ENCODE peak calls at places on chromosome 14, in five cellular contexts. M is astrocyte of the spinal cord, K is ovary, J is neural crest cell, T is right lobe of liver. V is an unnamed sample.

GRCh38 chr14:101603096-101603495 is 41.8 kb downstream of the DIO3 start:
- DNase-seq in M (no peak), K (peak), J (no peak), T (no peak), V (peak)

GRCh38 chr14:49550284-49551184 is 35.6 kb downstream of the RPS29 start:
- DNase-seq in M (peak), K (no peak), J (no peak), T (no peak), V (no peak)

GRCh38 chr14:31197671-31198070 is 9.9 kb downstream of the HECTD1 start:
- DNase-seq in M (no peak), K (no peak), J (no peak), T (no peak), V (no peak)

GRCh38 chr14:98144964-98145363 is 1127.0 kb downstream of the BCL11B start:
- DNase-seq in M (peak), K (no peak), J (no peak), T (no peak), V (no peak)

GRCh38 chr14:52313903-52314481 is at the start of gene PTGER2:
- DNase-seq in M (peak), K (peak), J (peak), T (peak), V (peak)

GRCh38 chr14:69037790-69038448 is 58.8 kb upstream of the ACTN1 start:
- DNase-seq in M (no peak), K (no peak), J (no peak), T (no peak), V (no peak)

GRCh38 chr14:90496379-90496778 is 99.5 kb downstream of the CALM1 start:
- DNase-seq in M (no peak), K (no peak), J (no peak), T (no peak), V (peak)

GRCh38 chr14:32337759-32338158 is 8.7 kb downstream of the AKAP6 start:
- DNase-seq in M (no peak), K (no peak), J (no peak), T (no peak), V (no peak)

GRCh38 chr14:99225804-99226203 is 46.2 kb downstream of the BCL11B start:
- DNase-seq in M (no peak), K (no peak), J (no peak), T (no peak), V (no peak)

GRCh38 chr14:87522575-87522974 is 470.4 kb downstream of the GALC start:
- DNase-seq in M (no peak), K (no peak), J (no peak), T (no peak), V (no peak)

GRCh38 chr14:103890836-103891666 is 37.2 kb upstream of the TDRD9 start:
- DNase-seq in M (no peak), K (no peak), J (no peak), T (peak), V (no peak)

GRCh38 chr14:92670177-92670576 is 78.2 kb downstream of the LGMN start:
- DNase-seq in M (peak), K (no peak), J (no peak), T (peak), V (no peak)

GRCh38 chr14:24279301-24280186 is 8.1 kb upstream of the RABGGTA start:
- DNase-seq in M (no peak), K (no peak), J (no peak), T (no peak), V (no peak)

GRCh38 chr14:52020866-52021717 is 31.7 kb downstream of the RTRAF start:
- DNase-seq in M (peak), K (no peak), J (no peak), T (no peak), V (no peak)

GRCh38 chr14:89186850-89187376 is 230.1 kb downstream of the FOXN3 start:
- DNase-seq in M (no peak), K (peak), J (no peak), T (no peak), V (no peak)

GRCh38 chr14:38775986-38776385 is 327.0 kb downstream of the SEC23A start:
- DNase-seq in M (no peak), K (no peak), J (no peak), T (no peak), V (no peak)

GRCh38 chr14:103250888-103251287 is 83.1 kb upstream of the EIF5 start:
- DNase-seq in M (no peak), K (no peak), J (no peak), T (no peak), V (peak)

GRCh38 chr14:91977909-91978308 is 30.4 kb upstream of the FBLN5 start:
- DNase-seq in M (no peak), K (no peak), J (no peak), T (no peak), V (no peak)

GRCh38 chr14:99537399-99537798 is 56.2 kb downstream of the CCNK start:
- DNase-seq in M (peak), K (peak), J (no peak), T (no peak), V (no peak)

GRCh38 chr14:30990766-30991165 is 34.7 kb upstream of the AP4S1 start:
- DNase-seq in M (no peak), K (no peak), J (no peak), T (no peak), V (no peak)

GRCh38 chr14:93961610-93962009 is 14.8 kb downstream of the ASB2 start:
- DNase-seq in M (no peak), K (no peak), J (no peak), T (no peak), V (no peak)

GRCh38 chr14:63224196-63224595 is 20.0 kb downstream of the RHOJ start:
- DNase-seq in M (no peak), K (no peak), J (no peak), T (no peak), V (no peak)

GRCh38 chr14:21891921-21892320 is 218.3 kb upstream of the OR4E1 start:
- DNase-seq in M (no peak), K (no peak), J (no peak), T (no peak), V (no peak)

GRCh38 chr14:99687284-99688209 is 3.4 kb downstream of the CYP46A1 start:
- DNase-seq in M (no peak), K (no peak), J (no peak), T (no peak), V (peak)

GRCh38 chr14:67571991-67572323 is 28.1 kb downstream of the PIGH start:
- DNase-seq in M (no peak), K (no peak), J (no peak), T (no peak), V (no peak)

GRCh38 chr14:35944847-35945246 is 118.7 kb downstream of the BRMS1L start:
- DNase-seq in M (no peak), K (no peak), J (no peak), T (no peak), V (no peak)
- TF ChIP-seq CTCF in M (no peak), K (no peak), J (peak), T (no peak), V (no peak)

DNA sequence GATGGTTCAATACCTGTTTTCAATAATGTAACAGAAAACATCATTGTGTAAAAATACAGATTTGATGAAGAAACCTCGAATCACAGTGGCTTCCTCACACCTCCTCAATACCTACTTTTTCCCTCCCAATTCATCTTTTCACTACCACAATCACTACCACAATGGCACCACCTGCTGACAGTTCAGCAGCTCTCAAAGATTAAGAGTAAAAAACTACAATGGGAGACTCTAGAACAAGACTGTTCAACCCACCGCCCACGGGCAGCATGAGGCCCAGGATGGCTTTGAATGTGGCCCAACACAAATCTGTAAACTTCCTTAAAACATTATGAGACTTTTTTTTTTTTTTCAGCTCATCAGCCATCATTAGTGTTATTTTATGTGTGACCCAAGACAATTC is 15.2 kb downstream of the MED6 start:
- DNase-seq in M (no peak), K (no peak), J (no peak), T (no peak), V (no peak)
- TF ChIP-seq CTCF in M (peak), K (no peak), J (no peak), T (no peak), V (no peak)

DNA sequence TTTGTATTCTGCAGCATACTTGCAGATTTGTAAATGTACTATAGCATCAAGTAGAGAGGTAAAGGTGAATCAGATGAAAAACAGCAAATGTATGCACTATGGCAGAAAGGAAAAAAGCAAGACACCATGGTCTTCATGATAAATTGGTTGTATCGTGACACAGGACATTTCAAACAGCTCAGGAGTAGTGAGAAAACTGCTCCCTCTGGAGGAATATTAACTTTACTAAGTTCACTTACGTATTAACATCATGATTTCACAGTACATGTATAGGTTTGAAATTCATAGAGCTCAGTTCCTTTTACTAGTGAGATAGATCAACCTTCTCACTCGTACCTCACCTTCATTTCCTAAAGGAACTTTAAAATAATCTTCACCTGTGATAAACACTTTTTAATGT is 6.5 kb downstream of the MBIP start:
- DNase-seq in M (no peak), K (no peak), J (no peak), T (no peak), V (no peak)
- TF ChIP-seq CTCF in M (no peak), K (no peak), J (peak), T (no peak), V (no peak)

DNA sequence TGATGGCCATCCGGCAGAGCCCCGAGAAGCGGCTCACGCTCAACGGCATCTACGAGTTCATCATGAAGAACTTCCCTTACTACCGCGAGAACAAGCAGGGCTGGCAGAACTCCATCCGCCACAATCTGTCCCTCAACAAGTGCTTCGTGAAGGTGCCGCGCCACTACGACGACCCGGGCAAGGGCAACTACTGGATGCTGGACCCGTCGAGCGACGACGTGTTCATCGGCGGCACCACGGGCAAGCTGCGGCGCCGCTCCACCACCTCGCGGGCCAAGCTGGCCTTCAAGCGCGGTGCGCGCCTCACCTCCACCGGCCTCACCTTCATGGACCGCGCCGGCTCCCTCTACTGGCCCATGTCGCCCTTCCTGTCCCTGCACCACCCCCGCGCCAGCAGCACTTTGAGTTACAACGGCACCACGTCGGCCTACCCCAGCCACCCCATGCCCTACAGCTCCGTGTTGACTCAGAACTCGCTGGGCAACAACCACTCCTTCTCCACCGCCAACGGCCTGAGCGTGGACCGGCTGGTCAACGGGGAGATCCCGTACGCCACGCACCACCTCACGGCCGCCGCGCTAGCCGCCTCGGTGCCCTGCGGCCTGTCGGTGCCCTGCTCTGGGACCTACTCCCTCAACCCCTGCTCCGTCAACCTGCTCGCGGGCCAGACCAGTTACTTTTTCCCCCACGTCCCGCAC is 1.4 kb downstream of the FOXG1 start:
- DNase-seq in M (no peak), K (no peak), J (no peak), T (no peak), V (no peak)
- TF ChIP-seq CTCF in M (no peak), K (no peak), J (no peak), T (no peak), V (no peak)

DNA sequence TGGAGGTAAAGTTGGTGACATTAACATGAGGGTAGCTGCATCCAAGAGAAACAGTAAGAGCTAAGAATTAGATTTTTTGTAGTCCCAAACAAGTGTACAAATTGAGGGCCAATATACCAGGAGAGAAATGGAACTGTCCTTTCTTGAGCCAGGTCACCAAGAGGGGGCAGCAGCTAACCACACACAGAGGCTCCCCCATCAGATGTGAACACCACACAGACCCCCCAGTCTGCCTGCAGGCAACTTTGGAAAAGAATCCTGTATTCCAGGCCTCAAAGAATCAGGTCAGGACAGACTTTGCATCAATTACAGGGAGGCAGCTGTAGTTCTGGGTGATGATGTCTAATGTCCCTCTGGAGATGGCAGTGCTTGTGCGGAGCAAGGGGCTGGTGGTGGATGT is 77.9 kb downstream of the SPTB start:
- DNase-seq in M (peak), K (no peak), J (peak), T (no peak), V (no peak)
- TF ChIP-seq CTCF in M (peak), K (no peak), J (peak), T (no peak), V (no peak)

GRCh38 chr14:73283592-73284379 is 46.5 kb downstream of the PAPLN start:
- DNase-seq in M (peak), K (no peak), J (no peak), T (no peak), V (no peak)
- TF ChIP-seq CTCF in M (peak), K (no peak), J (peak), T (no peak), V (no peak)

DNA sequence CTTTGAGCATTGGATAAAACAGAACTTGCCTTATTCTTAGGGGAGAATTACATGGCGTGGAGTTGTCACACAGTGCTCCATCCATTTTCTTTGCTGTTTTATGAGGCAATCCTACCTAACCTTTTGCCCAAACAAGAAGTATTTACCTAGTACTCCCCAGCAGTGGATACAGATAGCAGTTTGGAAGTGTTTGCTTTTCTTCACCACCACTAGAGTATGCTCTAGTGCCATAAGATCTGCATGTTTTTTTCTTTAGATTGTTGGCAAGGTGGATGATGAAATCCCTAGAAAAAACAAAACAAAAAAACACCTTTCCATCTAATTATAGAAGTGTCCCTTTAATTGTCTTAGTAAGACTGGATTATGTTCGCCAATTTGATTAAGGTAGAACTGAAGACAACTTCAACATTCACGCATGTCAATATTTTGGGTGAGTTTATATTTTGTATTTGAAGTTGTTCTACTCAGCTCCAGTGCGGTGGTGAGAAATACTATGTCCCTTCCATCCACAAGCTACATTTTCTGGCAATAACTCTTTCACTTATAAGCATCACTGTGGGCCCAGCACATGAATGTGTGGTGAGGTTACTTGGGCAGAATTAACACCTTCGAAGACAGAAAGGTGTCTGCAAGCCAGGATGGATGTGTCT is 23.6 kb upstream of the TMEM260 start:
- DNase-seq in M (peak), K (no peak), J (no peak), T (no peak), V (no peak)
- TF ChIP-seq CTCF in M (peak), K (no peak), J (peak), T (peak), V (no peak)

V was measured in lower leg skin.